ENCODE peak calls at places on chromosome 13, in four cellular contexts. T is GM12878, V is HCT116, I is H1. R is an unnamed sample.

GRCh38 chr13:93652942-93653341 is 426.3 kb downstream of the GPC6 start:
- DNase-seq in T (no peak), V (no peak), I (no peak), R (no peak)

GRCh38 chr13:79775830-79776229 is 294.9 kb downstream of the NDFIP2 start:
- DNase-seq in T (no peak), V (peak; percentile 7), I (no peak), R (no peak)

GRCh38 chr13:93843082-93843481 is 616.5 kb downstream of the GPC6 start:
- DNase-seq in T (no peak), V (no peak), I (no peak), R (no peak)

GRCh38 chr13:105979131-105979530 is 556.3 kb downstream of the EFNB2 start:
- DNase-seq in T (no peak), V (no peak), I (no peak), R (no peak)

GRCh38 chr13:28624707-28625432 is 34.1 kb upstream of the POMP start:
- DNase-seq in T (no peak), V (no peak), I (no peak), R (no peak)

GRCh38 chr13:113426591-113426986 is 26.7 kb downstream of the ADPRHL1 start:
- DNase-seq in T (no peak), V (no peak), I (no peak), R (no peak)

GRCh38 chr13:27556109-27556508 is 64.2 kb downstream of the LNX2 start:
- DNase-seq in T (no peak), V (no peak), I (no peak), R (no peak)

GRCh38 chr13:45799451-45799850 is 52.1 kb downstream of the SIAH3 start:
- DNase-seq in T (no peak), V (no peak), I (no peak), R (no peak)

GRCh38 chr13:66446413-66446812 is 783.7 kb downstream of the PCDH9 start:
- DNase-seq in T (no peak), V (no peak), I (no peak), R (no peak)

GRCh38 chr13:64938660-64939059 is 2291.5 kb downstream of the PCDH9 start:
- DNase-seq in T (no peak), V (no peak), I (no peak), R (no peak)

GRCh38 chr13:59665184-59665583 is 498.5 kb downstream of the DIAPH3 start:
- DNase-seq in T (no peak), V (no peak), I (no peak), R (no peak)

GRCh38 chr13:41137951-41138350 is 5.3 kb upstream of the KBTBD6 start:
- DNase-seq in T (no peak), V (no peak), I (no peak), R (no peak)

GRCh38 chr13:93098972-93099371 is 127.6 kb upstream of the GPC6 start:
- DNase-seq in T (no peak), V (no peak), I (no peak), R (no peak)

GRCh38 chr13:111317571-111318360 is 2.7 kb upstream of the TEX29 start:
- DNase-seq in T (no peak), V (no peak), I (no peak), R (no peak)

GRCh38 chr13:80921971-80922370 is 581.0 kb upstream of the SPRY2 start:
- DNase-seq in T (no peak), V (no peak), I (no peak), R (no peak)

GRCh38 chr13:86464193-86464592 is 665.0 kb upstream of the SLITRK6 start:
- DNase-seq in T (no peak), V (no peak), I (no peak), R (no peak)

GRCh38 chr13:74061939-74062595 is 72.1 kb downstream of the KLF12 start:
- DNase-seq in T (peak; percentile 55), V (no peak), I (no peak), R (no peak)

GRCh38 chr13:61253105-61253877 is 162.4 kb downstream of the PCDH20 start:
- DNase-seq in T (no peak), V (no peak), I (no peak), R (no peak)

DNA sequence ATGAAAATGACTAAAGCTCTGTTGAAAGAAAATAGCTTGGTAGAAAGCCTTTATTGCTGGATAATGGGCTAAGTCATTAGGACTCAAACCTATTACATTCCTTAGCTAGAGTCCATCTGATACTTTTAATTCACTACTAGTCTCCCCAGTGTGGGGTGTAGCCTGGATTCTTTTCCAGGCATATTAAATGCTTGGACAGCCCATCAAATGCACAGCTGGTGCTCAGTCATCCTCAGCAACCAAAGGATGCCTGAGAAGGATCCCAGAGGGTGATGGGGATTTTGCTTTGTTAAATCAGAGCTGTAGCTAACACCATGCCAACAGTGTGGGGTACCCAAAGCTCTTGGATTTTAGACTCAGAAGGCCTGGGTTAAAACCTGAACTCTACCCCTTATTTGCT is 153.5 kb downstream of the DLEU7 start:
- DNase-seq in T (no peak), V (no peak), I (no peak), R (no peak)
- TF ChIP-seq ZNF274 in T (no peak), V (no peak), I (no peak), R (no peak)

DNA sequence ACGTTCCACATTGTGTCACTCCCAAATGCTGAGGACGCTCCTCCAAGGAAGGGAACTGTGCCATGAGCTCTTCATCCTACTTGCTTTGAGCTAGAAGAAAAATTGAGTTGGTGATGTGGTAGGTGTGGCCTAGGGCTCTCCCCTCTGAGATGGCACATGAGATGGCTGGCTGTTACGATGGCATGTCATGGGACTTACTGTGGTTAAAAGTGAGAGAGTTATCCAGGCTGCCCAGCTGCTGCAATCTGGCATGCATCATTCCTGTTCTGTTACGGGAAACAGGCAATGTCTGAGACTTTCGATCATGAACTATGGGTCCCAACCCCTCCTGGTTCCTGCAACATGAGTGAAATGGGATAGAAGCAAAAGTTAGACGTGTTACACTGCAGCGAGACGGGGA is 93.3 kb upstream of the SLC15A1 start:
- DNase-seq in T (no peak), V (no peak), I (no peak), R (no peak)
- TF ChIP-seq ZNF274 in T (no peak), V (no peak), I (no peak), R (no peak)

GRCh38 chr13:109427148-109427547 is 359.2 kb downstream of the IRS2 start:
- DNase-seq in T (no peak), V (no peak), I (no peak), R (no peak)
- TF ChIP-seq ZNF274 in T (no peak), V (no peak), I (no peak), R (no peak)

GRCh38 chr13:39527961-39528720 is 74.9 kb downstream of the LHFPL6 start:
- DNase-seq in T (no peak), V (peak; percentile 18), I (no peak), R (no peak)
- TF ChIP-seq ZNF274 in T (no peak), V (no peak), I (no peak), R (no peak)

DNA sequence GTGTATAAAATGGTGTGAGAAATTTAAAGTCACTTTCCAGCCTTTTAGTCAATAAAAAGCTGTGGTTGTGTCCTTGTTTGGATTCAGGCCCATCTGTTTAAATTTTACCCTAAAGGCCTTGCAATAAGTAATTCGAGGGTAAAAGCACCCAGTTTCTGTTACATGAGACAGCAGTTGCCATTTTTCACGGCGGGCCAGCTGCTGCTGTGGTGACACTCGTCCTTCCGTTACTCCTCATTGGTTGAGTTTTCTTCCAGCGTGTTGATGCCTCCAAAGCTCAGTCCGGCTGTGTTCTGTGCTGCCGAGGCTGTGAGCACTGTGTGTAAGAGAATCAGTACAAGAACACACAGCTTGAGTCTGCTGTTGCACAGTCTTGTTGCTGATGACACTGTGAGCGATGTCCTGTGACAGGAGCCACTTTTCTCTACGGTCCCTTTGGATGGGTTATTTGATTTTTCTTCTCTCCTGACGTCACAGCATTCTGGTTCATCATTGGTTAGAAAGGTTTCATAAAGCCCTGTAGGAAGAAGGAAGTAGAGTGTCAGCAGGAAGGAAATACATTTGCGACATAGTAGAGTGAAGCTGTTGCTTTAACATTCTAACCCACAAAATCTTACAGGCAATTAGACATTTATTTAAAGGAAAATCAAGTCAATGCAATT is 602.5 kb upstream of the ARGLU1 start:
- DNase-seq in T (no peak), V (no peak), I (no peak), R (no peak)
- TF ChIP-seq ZNF274 in T (no peak), V (no peak), I (no peak), R (no peak)

GRCh38 chr13:23352161-23352560 is 81.3 kb downstream of the SACS start:
- DNase-seq in T (no peak), V (no peak), I (no peak), R (no peak)

GRCh38 chr13:23348270-23349126 is 85.0 kb downstream of the SACS start:
- DNase-seq in T (no peak), V (no peak), I (no peak), R (no peak)

GRCh38 chr13:23349127-23349897 is 84.2 kb downstream of the SACS start:
- DNase-seq in T (no peak), V (no peak), I (no peak), R (no peak)

GRCh38 chr13:23347601-23348000 is 85.9 kb downstream of the SACS start:
- DNase-seq in T (no peak), V (no peak), I (no peak), R (no peak)

GRCh38 chr13:23350009-23350408 is 83.5 kb downstream of the SACS start:
- DNase-seq in T (no peak), V (no peak), I (no peak), R (no peak)
- TF ChIP-seq ZNF274 in T (no peak), V (no peak), I (no peak), R (no peak)

GRCh38 chr13:69595181-69595580 is 512.4 kb upstream of the ATXN8OS start:
- DNase-seq in T (no peak), V (no peak), I (no peak), R (no peak)

GRCh38 chr13:69585656-69586055 is 522.0 kb upstream of the ATXN8OS start:
- DNase-seq in T (no peak), V (no peak), I (no peak), R (no peak)

GRCh38 chr13:69591437-69591836 is 516.2 kb upstream of the ATXN8OS start:
- DNase-seq in T (no peak), V (no peak), I (no peak), R (no peak)

DNA sequence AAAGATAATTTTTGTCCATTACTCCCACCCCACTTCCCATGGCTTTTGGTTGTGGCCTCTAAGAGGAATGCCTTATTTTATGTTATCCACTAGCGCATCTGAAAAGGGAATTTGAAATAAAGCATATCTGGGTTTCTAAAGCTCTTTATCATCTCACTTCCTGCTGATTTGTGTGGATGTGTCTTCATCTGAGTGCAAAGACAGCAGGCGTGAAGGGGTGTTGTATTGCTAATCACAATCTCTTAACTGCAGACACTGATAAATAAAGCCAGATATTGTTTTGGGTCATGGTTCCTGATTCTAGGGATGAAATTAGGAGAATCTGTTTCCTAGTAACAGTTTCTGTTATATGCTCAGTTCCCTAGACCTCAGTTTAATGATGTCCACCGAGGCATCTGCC is 518.1 kb upstream of the ATXN8OS start:
- DNase-seq in T (no peak), V (no peak), I (no peak), R (no peak)
- TF ChIP-seq ZNF274 in T (no peak), V (no peak), I (no peak), R (no peak)

R was measured in K562.